ENCODE peak calls at places on chromosomes 5 and 9, in ten cellular contexts. O is activated CD8-positive, alpha-beta memory T cell treated with anti-CD3 and anti-CD28 coated beads, Interleukin-2, amount 50 U/mL, for 4 hours; P is GOT3; X is HEK293T; K is EL; S is NCI-H1092 treated with DMSO at 0.1 percent for 48 hours; A is amniotic stem cell; H is HTR-8/SVneo; U is stimulated activated naive CD8-positive, alpha-beta T cell treated with anti-CD3 and anti-CD28 coated beads, Interleukin-15, amount 100 ng/mL, for 72 hours; M is stimulated activated CD8-positive, alpha-beta memory T cell treated with anti-CD3 and anti-CD28 coated beads, Interleukin-2, amount 100 ng/mL, for 48 hours. N is an unnamed sample.

GRCh38 chr5:404666-405241 is 38.2 kb upstream of the EXOC3 start:
- DNase-seq in M (no peak), O (no peak), X (no peak), K (no peak), P (no peak), U (no peak), A (no peak), H (no peak), S (no peak), N (no peak)

GRCh38 chr5:179613460-179614071 is 9.9 kb downstream of the HNRNPH1 start:
- DNase-seq in X (no peak), M (no peak), H (no peak), A (no peak), S (no peak), K (no peak), O (no peak), P (no peak), U (no peak), N (no peak)

GRCh38 chr9:37283730-37284235 is 138.7 kb upstream of the GRHPR start:
- DNase-seq in O (no peak), P (no peak), M (no peak), S (no peak), X (no peak), H (peak), U (no peak), K (peak), A (peak), N (no peak)

GRCh38 chr9:20321683-20322082 is 300.6 kb downstream of the MLLT3 start:
- DNase-seq in A (no peak), O (peak), X (no peak), P (no peak), U (peak), M (no peak), S (no peak), H (no peak), K (no peak), N (no peak)

GRCh38 chr9:121249563-121249962 is 18.4 kb upstream of the GSN start:
- DNase-seq in H (no peak), M (no peak), A (no peak), O (no peak), K (no peak), U (no peak), S (no peak), P (no peak), X (no peak), N (no peak)

GRCh38 chr5:150323092-150323491 is 20.4 kb upstream of the ARSI start:
- DNase-seq in P (no peak), S (no peak), A (no peak), O (no peak), X (no peak), H (no peak), K (no peak), M (no peak), U (no peak), N (no peak)

GRCh38 chr5:168667301-168667859 is 88.2 kb upstream of the PANK3 start:
- DNase-seq in M (no peak), S (no peak), P (no peak), H (no peak), U (no peak), O (no peak), K (no peak), X (no peak), A (no peak), N (no peak)

GRCh38 chr5:108260105-108260857 is 121.6 kb downstream of the FBXL17 start:
- DNase-seq in U (peak), A (peak), S (peak), O (peak), K (peak), P (peak), M (peak), H (peak), X (peak), N (peak)

GRCh38 chr9:131810351-131811170 is 70.7 kb upstream of the RAPGEF1 start:
- DNase-seq in H (no peak), K (no peak), P (no peak), M (no peak), S (peak), O (no peak), X (no peak), U (no peak), A (no peak), N (no peak)

GRCh38 chr5:113748403-113748802 is 234.9 kb downstream of the YTHDC2 start:
- DNase-seq in H (no peak), A (no peak), K (no peak), U (no peak), O (no peak), P (no peak), S (no peak), X (no peak), M (no peak), N (no peak)

GRCh38 chr9:18274693-18275092 is 199.3 kb upstream of the ADAMTSL1 start:
- DNase-seq in H (no peak), P (no peak), A (no peak), S (no peak), U (no peak), X (no peak), M (no peak), O (no peak), K (no peak), N (no peak)

GRCh38 chr5:111806150-111806549 is 49.2 kb upstream of the NREP start:
- DNase-seq in K (no peak), U (no peak), O (no peak), H (no peak), A (no peak), X (no peak), M (no peak), P (no peak), S (no peak), N (no peak)

GRCh38 chr9:84862786-84863185 is 193.3 kb downstream of the NTRK2 start:
- DNase-seq in P (no peak), A (no peak), U (no peak), X (no peak), O (no peak), S (no peak), K (peak), M (no peak), H (no peak), N (peak)

GRCh38 chr5:73706963-73707362 is 81.0 kb downstream of the ARHGEF28 start:
- DNase-seq in P (no peak), H (no peak), O (no peak), S (no peak), A (no peak), M (no peak), U (no peak), X (no peak), K (peak), N (no peak)

GRCh38 chr5:8081179-8081578 is 212.2 kb downstream of the MTRR start:
- DNase-seq in A (no peak), P (no peak), X (no peak), M (no peak), H (no peak), O (no peak), K (no peak), U (no peak), S (peak), N (no peak)

GRCh38 chr5:107631805-107632362 is 38.9 kb downstream of the EFNA5 start:
- DNase-seq in S (no peak), M (no peak), A (no peak), K (no peak), P (no peak), H (no peak), O (no peak), X (no peak), U (no peak), N (no peak)

GRCh38 chr5:95779611-95780010 is 42.9 kb downstream of the GLRX start:
- DNase-seq in A (no peak), O (no peak), S (no peak), K (peak), M (no peak), P (no peak), X (no peak), U (no peak), H (no peak), N (no peak)

GRCh38 chr9:81578606-81579005 is 110.7 kb downstream of the TLE1 start:
- DNase-seq in M (no peak), X (no peak), U (no peak), A (no peak), K (no peak), S (no peak), O (no peak), P (no peak), H (no peak), N (no peak)

N was measured in NT2/D1.